ENCODE peak calls at places on chromosomes 3 and 15, in six cellular contexts. R, M, T, B, J and E are unnamed samples.

GRCh38 chr15:51155016-51155580 is 60.4 kb upstream of the TNFAIP8L3 start:
- DNase-seq in R (no peak), M (no peak), J (no peak), T (no peak), B (no peak), E (no peak)

GRCh38 chr3:172181936-172182708 is 142.7 kb downstream of the FNDC3B start:
- DNase-seq in M (no peak), R (no peak), B (peak; percentile 41), T (peak; percentile 73), J (no peak), E (no peak)

GRCh38 chr3:194852836-194853508 is 167.3 kb downstream of the FAM43A start:
- DNase-seq in R (no peak), M (no peak), T (no peak), J (no peak), B (no peak), E (no peak)

GRCh38 chr15:89787946-89788345 is 11.8 kb downstream of the MESP2 start:
- DNase-seq in J (no peak), T (no peak), B (no peak), M (no peak), R (no peak), E (no peak)

GRCh38 chr3:30206051-30206450 is 400.4 kb upstream of the TGFBR2 start:
- DNase-seq in T (no peak), M (no peak), B (no peak), R (no peak), J (no peak), E (no peak)

GRCh38 chr3:57949344-57949743 is 58.9 kb upstream of the FLNB start:
- DNase-seq in J (no peak), T (no peak), R (no peak), M (peak; percentile 40), B (no peak), E (no peak)

GRCh38 chr3:100045696-100046095 is 68.6 kb downstream of the FILIP1L start:
- DNase-seq in T (peak; percentile 86), B (peak; percentile 65), R (no peak), M (peak; percentile 87), J (no peak), E (no peak)

GRCh38 chr15:79812536-79812935 is 84.3 kb downstream of the MTHFS start:
- DNase-seq in B (no peak), J (no peak), T (peak; percentile 30), R (no peak), M (no peak), E (no peak)